ENCODE peak calls at places on chromosome 1, in nine cellular contexts. One of them, this sample, is unnamed.

GRCh38 chr1:209249785-209250441 is 333.6 kb upstream of the CAMK1G start:
- DNase-seq in stomach: no peak
- DNase-seq in upper lobe of left lung: no peak
- DNase-seq in transverse colon: no peak
- DNase-seq in HCT116: no peak
- DNase-seq in GM12878: no peak
- DNase-seq in tibial nerve: no peak
- DNase-seq in IMR-90: no peak
- DNase-seq in sigmoid colon: no peak
- DNase-seq in this sample: no peak

GRCh38 chr1:92754000-92754787 is 30.7 kb downstream of the EVI5 start:
- DNase-seq in stomach: no peak
- DNase-seq in upper lobe of left lung: no peak
- DNase-seq in transverse colon: no peak
- DNase-seq in HCT116: no peak
- DNase-seq in GM12878: no peak
- DNase-seq in tibial nerve: no peak
- DNase-seq in IMR-90: peak
- DNase-seq in sigmoid colon: no peak
- DNase-seq in this sample: no peak

GRCh38 chr1:79188371-79188770 is 181.8 kb upstream of the ADGRL4 start:
- DNase-seq in stomach: no peak
- DNase-seq in upper lobe of left lung: no peak
- DNase-seq in transverse colon: no peak
- DNase-seq in HCT116: no peak
- DNase-seq in GM12878: no peak
- DNase-seq in tibial nerve: no peak
- DNase-seq in IMR-90: peak
- DNase-seq in sigmoid colon: no peak
- DNase-seq in this sample: peak

GRCh38 chr1:193654951-193655705 is 468.7 kb upstream of the B3GALT2 start:
- DNase-seq in stomach: no peak
- DNase-seq in upper lobe of left lung: no peak
- DNase-seq in transverse colon: no peak
- DNase-seq in HCT116: peak
- DNase-seq in GM12878: no peak
- DNase-seq in tibial nerve: no peak
- DNase-seq in IMR-90: peak
- DNase-seq in sigmoid colon: no peak
- DNase-seq in this sample: no peak

GRCh38 chr1:152519876-152520275 is 5.6 kb downstream of the CRCT1 start:
- DNase-seq in stomach: no peak
- DNase-seq in upper lobe of left lung: no peak
- DNase-seq in transverse colon: no peak
- DNase-seq in HCT116: no peak
- DNase-seq in GM12878: no peak
- DNase-seq in tibial nerve: no peak
- DNase-seq in IMR-90: no peak
- DNase-seq in sigmoid colon: no peak
- DNase-seq in this sample: peak

GRCh38 chr1:167808690-167809089 is 86.9 kb downstream of the MPZL1 start:
- DNase-seq in stomach: no peak
- DNase-seq in upper lobe of left lung: no peak
- DNase-seq in transverse colon: no peak
- DNase-seq in HCT116: no peak
- DNase-seq in GM12878: no peak
- DNase-seq in tibial nerve: no peak
- DNase-seq in IMR-90: no peak
- DNase-seq in sigmoid colon: no peak
- DNase-seq in this sample: no peak

GRCh38 chr1:201028473-201028889 is 5.0 kb upstream of the KIF21B start:
- DNase-seq in stomach: no peak
- DNase-seq in upper lobe of left lung: peak
- DNase-seq in transverse colon: peak
- DNase-seq in HCT116: no peak
- DNase-seq in GM12878: no peak
- DNase-seq in tibial nerve: no peak
- DNase-seq in IMR-90: no peak
- DNase-seq in sigmoid colon: no peak
- DNase-seq in this sample: peak

GRCh38 chr1:9737057-9737456 is 85.5 kb downstream of the PIK3CD start:
- DNase-seq in stomach: no peak
- DNase-seq in upper lobe of left lung: peak
- DNase-seq in transverse colon: no peak
- DNase-seq in HCT116: no peak
- DNase-seq in GM12878: no peak
- DNase-seq in tibial nerve: no peak
- DNase-seq in IMR-90: no peak
- DNase-seq in sigmoid colon: no peak
- DNase-seq in this sample: no peak

GRCh38 chr1:31620631-31621497 is 3.4 kb downstream of the HCRTR1 start:
- DNase-seq in stomach: no peak
- DNase-seq in upper lobe of left lung: peak
- DNase-seq in transverse colon: no peak
- DNase-seq in HCT116: no peak
- DNase-seq in GM12878: no peak
- DNase-seq in tibial nerve: no peak
- DNase-seq in IMR-90: no peak
- DNase-seq in sigmoid colon: no peak
- DNase-seq in this sample: no peak

GRCh38 chr1:237093706-237094105 is 51.7 kb downstream of the RYR2 start:
- DNase-seq in stomach: no peak
- DNase-seq in upper lobe of left lung: no peak
- DNase-seq in transverse colon: no peak
- DNase-seq in HCT116: no peak
- DNase-seq in GM12878: no peak
- DNase-seq in tibial nerve: no peak
- DNase-seq in IMR-90: no peak
- DNase-seq in sigmoid colon: no peak
- DNase-seq in this sample: no peak

GRCh38 chr1:53316742-53317650 is 10.9 kb downstream of the LRP8 start:
- DNase-seq in stomach: no peak
- DNase-seq in upper lobe of left lung: no peak
- DNase-seq in transverse colon: no peak
- DNase-seq in HCT116: no peak
- DNase-seq in GM12878: no peak
- DNase-seq in tibial nerve: no peak
- DNase-seq in IMR-90: no peak
- DNase-seq in sigmoid colon: no peak
- DNase-seq in this sample: no peak

GRCh38 chr1:19403256-19403655 is 82.1 kb downstream of the CAPZB start:
- DNase-seq in stomach: no peak
- DNase-seq in upper lobe of left lung: no peak
- DNase-seq in transverse colon: no peak
- DNase-seq in HCT116: no peak
- DNase-seq in GM12878: no peak
- DNase-seq in tibial nerve: no peak
- DNase-seq in IMR-90: no peak
- DNase-seq in sigmoid colon: peak
- DNase-seq in this sample: no peak

GRCh38 chr1:54766726-54767125 is 2.4 kb upstream of the PARS2 start:
- DNase-seq in stomach: no peak
- DNase-seq in upper lobe of left lung: no peak
- DNase-seq in transverse colon: no peak
- DNase-seq in HCT116: no peak
- DNase-seq in GM12878: no peak
- DNase-seq in tibial nerve: no peak
- DNase-seq in IMR-90: no peak
- DNase-seq in sigmoid colon: no peak
- DNase-seq in this sample: no peak

GRCh38 chr1:54763814-54764131 is 550 bp downstream of the PARS2 start:
- DNase-seq in stomach: no peak
- DNase-seq in upper lobe of left lung: no peak
- DNase-seq in transverse colon: no peak
- DNase-seq in HCT116: no peak
- DNase-seq in GM12878: no peak
- DNase-seq in tibial nerve: no peak
- DNase-seq in IMR-90: no peak
- DNase-seq in sigmoid colon: no peak
- DNase-seq in this sample: no peak

GRCh38 chr1:54764922-54765561 is 719 bp upstream of the PARS2 start:
- DNase-seq in stomach: no peak
- DNase-seq in upper lobe of left lung: no peak
- DNase-seq in transverse colon: no peak
- DNase-seq in HCT116: no peak
- DNase-seq in GM12878: no peak
- DNase-seq in tibial nerve: no peak
- DNase-seq in IMR-90: no peak
- DNase-seq in sigmoid colon: no peak
- DNase-seq in this sample: no peak

GRCh38 chr1:54767526-54767925 is 3.2 kb upstream of the PARS2 start:
- DNase-seq in stomach: no peak
- DNase-seq in upper lobe of left lung: no peak
- DNase-seq in transverse colon: no peak
- DNase-seq in HCT116: no peak
- DNase-seq in GM12878: no peak
- DNase-seq in tibial nerve: no peak
- DNase-seq in IMR-90: no peak
- DNase-seq in sigmoid colon: no peak
- DNase-seq in this sample: no peak

DNA sequence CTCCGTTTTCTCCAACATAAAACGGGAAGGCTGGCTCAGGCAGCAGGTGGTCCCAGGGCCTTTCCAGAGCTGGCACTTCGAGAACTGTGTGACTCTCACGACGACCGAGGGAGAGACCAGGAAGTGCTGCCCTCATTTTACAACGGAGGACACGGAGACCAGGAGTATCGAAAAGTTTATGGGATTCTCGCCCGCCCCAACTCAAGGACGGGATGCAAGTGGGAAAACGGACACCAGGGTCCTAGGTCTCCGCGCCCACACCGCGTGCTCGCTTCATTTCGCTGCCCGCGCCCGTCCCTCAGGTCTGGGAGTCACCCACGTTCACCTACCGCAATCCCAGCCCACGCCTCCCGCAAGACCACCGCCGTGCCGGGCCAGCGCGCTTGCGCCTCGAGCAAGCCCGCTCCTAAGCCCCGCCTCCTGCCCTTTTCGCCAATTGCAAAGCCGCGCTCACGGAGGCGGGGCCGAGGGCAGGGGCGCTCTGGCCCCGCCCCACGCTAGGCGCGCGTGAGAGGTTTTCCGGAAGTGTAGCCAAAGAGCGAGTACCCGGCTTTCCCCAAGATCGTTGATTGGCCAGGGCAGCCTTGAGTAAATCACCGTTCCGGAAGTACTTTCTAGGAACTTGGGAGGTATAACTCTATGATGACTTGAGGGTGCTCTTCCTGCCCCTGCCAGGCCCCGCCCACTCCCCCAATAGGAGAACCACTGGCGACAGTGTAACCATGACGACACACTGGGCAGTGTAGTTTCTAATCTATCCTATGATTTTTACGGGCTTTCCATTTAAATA is at the start of gene PARS2:
- DNase-seq in stomach: peak
- DNase-seq in upper lobe of left lung: peak
- DNase-seq in transverse colon: peak
- DNase-seq in HCT116: peak
- DNase-seq in GM12878: peak
- DNase-seq in tibial nerve: peak
- DNase-seq in IMR-90: peak
- DNase-seq in sigmoid colon: peak
- DNase-seq in this sample: peak
- TF ChIP-seq POLR2A in stomach: no peak
- TF ChIP-seq POLR2A in upper lobe of left lung: peak
- TF ChIP-seq POLR2A in transverse colon: peak
- TF ChIP-seq POLR2A in HCT116: peak
- TF ChIP-seq POLR2A in GM12878: peak
- TF ChIP-seq POLR2A in tibial nerve: peak
- TF ChIP-seq POLR2A in IMR-90: peak
- TF ChIP-seq POLR2A in sigmoid colon: peak
- TF ChIP-seq POLR2A in this sample: peak

GRCh38 chr1:205318231-205318991 is 3.1 kb downstream of the NUAK2 start:
- DNase-seq in stomach: no peak
- DNase-seq in upper lobe of left lung: peak
- DNase-seq in transverse colon: peak
- DNase-seq in HCT116: no peak
- DNase-seq in GM12878: no peak
- DNase-seq in tibial nerve: no peak
- DNase-seq in IMR-90: no peak
- DNase-seq in sigmoid colon: no peak
- DNase-seq in this sample: no peak

GRCh38 chr1:205323794-205324193 is 2.2 kb upstream of the NUAK2 start:
- DNase-seq in stomach: no peak
- DNase-seq in upper lobe of left lung: no peak
- DNase-seq in transverse colon: no peak
- DNase-seq in HCT116: no peak
- DNase-seq in GM12878: no peak
- DNase-seq in tibial nerve: no peak
- DNase-seq in IMR-90: no peak
- DNase-seq in sigmoid colon: no peak
- DNase-seq in this sample: no peak

GRCh38 chr1:205319081-205320018 is 2.2 kb downstream of the NUAK2 start:
- DNase-seq in stomach: peak
- DNase-seq in upper lobe of left lung: peak
- DNase-seq in transverse colon: peak
- DNase-seq in HCT116: no peak
- DNase-seq in GM12878: no peak
- DNase-seq in tibial nerve: peak
- DNase-seq in IMR-90: peak
- DNase-seq in sigmoid colon: peak
- DNase-seq in this sample: peak

GRCh38 chr1:205321959-205322283 is 376 bp upstream of the NUAK2 start:
- DNase-seq in stomach: no peak
- DNase-seq in upper lobe of left lung: no peak
- DNase-seq in transverse colon: no peak
- DNase-seq in HCT116: no peak
- DNase-seq in GM12878: no peak
- DNase-seq in tibial nerve: no peak
- DNase-seq in IMR-90: no peak
- DNase-seq in sigmoid colon: no peak
- DNase-seq in this sample: no peak

GRCh38 chr1:205321109-205321958 is at the start of gene NUAK2:
- DNase-seq in stomach: peak
- DNase-seq in upper lobe of left lung: peak
- DNase-seq in transverse colon: peak
- DNase-seq in HCT116: peak
- DNase-seq in GM12878: no peak
- DNase-seq in tibial nerve: peak
- DNase-seq in IMR-90: peak
- DNase-seq in sigmoid colon: peak
- DNase-seq in this sample: no peak
- TF ChIP-seq CTCF in stomach: no peak
- TF ChIP-seq CTCF in upper lobe of left lung: peak
- TF ChIP-seq CTCF in transverse colon: no peak
- TF ChIP-seq CTCF in HCT116: peak
- TF ChIP-seq CTCF in GM12878: peak
- TF ChIP-seq CTCF in tibial nerve: peak
- TF ChIP-seq CTCF in IMR-90: peak
- TF ChIP-seq CTCF in sigmoid colon: no peak
- TF ChIP-seq CTCF in this sample: no peak

GRCh38 chr1:1001631-1002300 is 1.9 kb upstream of the HES4 start:
- DNase-seq in stomach: peak
- DNase-seq in upper lobe of left lung: peak
- DNase-seq in transverse colon: peak
- DNase-seq in HCT116: peak
- DNase-seq in GM12878: no peak
- DNase-seq in tibial nerve: peak
- DNase-seq in IMR-90: peak
- DNase-seq in sigmoid colon: peak
- DNase-seq in this sample: peak
- TF ChIP-seq POLR2A in stomach: no peak
- TF ChIP-seq POLR2A in upper lobe of left lung: peak
- TF ChIP-seq POLR2A in transverse colon: no peak
- TF ChIP-seq POLR2A in HCT116: peak
- TF ChIP-seq POLR2A in GM12878: peak
- TF ChIP-seq POLR2A in tibial nerve: peak
- TF ChIP-seq POLR2A in IMR-90: peak
- TF ChIP-seq POLR2A in sigmoid colon: no peak
- TF ChIP-seq POLR2A in this sample: no peak

GRCh38 chr1:72282690-72283203 is 408 bp upstream of the NEGR1 start:
- DNase-seq in stomach: peak
- DNase-seq in upper lobe of left lung: peak
- DNase-seq in transverse colon: peak
- DNase-seq in HCT116: no peak
- DNase-seq in GM12878: no peak
- DNase-seq in tibial nerve: peak
- DNase-seq in IMR-90: peak
- DNase-seq in sigmoid colon: peak
- DNase-seq in this sample: peak
- TF ChIP-seq CTCF in stomach: no peak
- TF ChIP-seq CTCF in upper lobe of left lung: no peak
- TF ChIP-seq CTCF in transverse colon: peak
- TF ChIP-seq CTCF in HCT116: no peak
- TF ChIP-seq CTCF in GM12878: no peak
- TF ChIP-seq CTCF in tibial nerve: no peak
- TF ChIP-seq CTCF in IMR-90: no peak
- TF ChIP-seq CTCF in sigmoid colon: no peak
- TF ChIP-seq CTCF in this sample: no peak

This sample was measured in NB4.